ENCODE peak calls at places on chromosomes 5 and 9, in five cellular contexts. D is endothelial cell of umbilical vein, E is kidney tubule cell, S is naive B cell, O is HS-27A. Y is an unnamed sample.

GRCh38 chr5:69517763-69518212 is 25.2 kb downstream of the OCLN start:
- DNase-seq in D (peak), E (peak), S (no peak), O (no peak), Y (peak)

GRCh38 chr5:32029291-32029690 is 144.8 kb downstream of the GOLPH3 start:
- DNase-seq in D (no peak), E (peak), S (no peak), O (no peak), Y (no peak)

GRCh38 chr5:148390914-148391313 is 7.2 kb downstream of the FBXO38 start:
- DNase-seq in D (no peak), E (no peak), S (no peak), O (no peak), Y (no peak)

GRCh38 chr9:124074746-124075145 is 63.2 kb downstream of the LHX2 start:
- DNase-seq in D (no peak), E (no peak), S (no peak), O (no peak), Y (no peak)

GRCh38 chr5:1214936-1215220 is 10.3 kb upstream of the SLC6A18 start:
- DNase-seq in D (no peak), E (no peak), S (no peak), O (no peak), Y (peak)

GRCh38 chr5:74761241-74761640 is 5.7 kb downstream of the GFM2 start:
- DNase-seq in D (no peak), E (peak), S (no peak), O (no peak), Y (no peak)

GRCh38 chr5:14202462-14202861 is 59.3 kb downstream of the TRIO start:
- DNase-seq in D (peak), E (peak), S (no peak), O (no peak), Y (no peak)

GRCh38 chr5:57366744-57367143 is 115.9 kb downstream of the ACTBL2 start:
- DNase-seq in D (no peak), E (peak), S (no peak), O (peak), Y (no peak)

GRCh38 chr5:16140944-16141343 is 38.6 kb downstream of the MARCHF11 start:
- DNase-seq in D (no peak), E (no peak), S (no peak), O (peak), Y (no peak)

GRCh38 chr9:132412089-132412488 is 2.1 kb downstream of the CFAP77 start:
- DNase-seq in D (peak), E (peak), S (no peak), O (no peak), Y (no peak)

GRCh38 chr5:82661462-82661861 is 383.3 kb upstream of the RPS23 start:
- DNase-seq in D (no peak), E (no peak), S (no peak), O (no peak), Y (no peak)

GRCh38 chr5:147918899-147919298 is 12.6 kb upstream of the C5orf46 start:
- DNase-seq in D (no peak), E (no peak), S (no peak), O (no peak), Y (no peak)

GRCh38 chr5:176812269-176813259 is 2.2 kb downstream of the UNC5A start:
- DNase-seq in D (peak), E (peak), S (no peak), O (no peak), Y (no peak)

GRCh38 chr9:77953590-77953989 is 78.0 kb downstream of the GNAQ start:
- DNase-seq in D (no peak), E (no peak), S (no peak), O (no peak), Y (no peak)

GRCh38 chr9:1058826-1059225 is 8.7 kb downstream of the DMRT2 start:
- DNase-seq in D (no peak), E (no peak), S (no peak), O (no peak), Y (no peak)

GRCh38 chr5:4098226-4098625 is 502.6 kb downstream of the IRX1 start:
- DNase-seq in D (no peak), E (no peak), S (no peak), O (no peak), Y (no peak)

GRCh38 chr5:179601871-179602625 is 21.4 kb downstream of the HNRNPH1 start:
- DNase-seq in D (no peak), E (no peak), S (no peak), O (no peak), Y (no peak)

GRCh38 chr5:150527038-150527437 is 19.1 kb downstream of the NDST1 start:
- DNase-seq in D (no peak), E (no peak), S (no peak), O (no peak), Y (no peak)

GRCh38 chr9:131800885-131801284 is 61.0 kb upstream of the RAPGEF1 start:
- DNase-seq in D (no peak), E (no peak), S (no peak), O (no peak), Y (no peak)

GRCh38 chr5:132268698-132269551 is 11.4 kb downstream of the PDLIM4 start:
- DNase-seq in D (no peak), E (peak), S (no peak), O (no peak), Y (no peak)